ENCODE peak calls at places on chromosomes 11 and 22, in five cellular contexts. One of them, this sample, is unnamed.

GRCh38 chr11:22624742-22625447 is 728 bp downstream of the FANCF start:
- DNase-seq in endothelial cell of umbilical vein: peak
- DNase-seq in lower leg skin: peak
- DNase-seq in esophagus muscularis mucosa: no peak
- DNase-seq in choroid plexus epithelial cell: peak
- DNase-seq in this sample: peak

GRCh38 chr11:94737171-94737611 is 31.0 kb upstream of the AMOTL1 start:
- DNase-seq in endothelial cell of umbilical vein: no peak
- DNase-seq in lower leg skin: no peak
- DNase-seq in esophagus muscularis mucosa: peak
- DNase-seq in choroid plexus epithelial cell: peak
- DNase-seq in this sample: no peak

GRCh38 chr11:36878747-36879146 is 280.7 kb upstream of the RAG2 start:
- DNase-seq in endothelial cell of umbilical vein: no peak
- DNase-seq in lower leg skin: no peak
- DNase-seq in esophagus muscularis mucosa: no peak
- DNase-seq in choroid plexus epithelial cell: no peak
- DNase-seq in this sample: no peak

GRCh38 chr22:46149493-46149997 is 781 bp upstream of the PPARA start:
- DNase-seq in endothelial cell of umbilical vein: peak
- DNase-seq in lower leg skin: no peak
- DNase-seq in esophagus muscularis mucosa: no peak
- DNase-seq in choroid plexus epithelial cell: no peak
- DNase-seq in this sample: no peak

GRCh38 chr11:14518820-14519219 is 1.4 kb downstream of the PSMA1 start:
- DNase-seq in endothelial cell of umbilical vein: no peak
- DNase-seq in lower leg skin: no peak
- DNase-seq in esophagus muscularis mucosa: no peak
- DNase-seq in choroid plexus epithelial cell: no peak
- DNase-seq in this sample: no peak

GRCh38 chr11:67117176-67117575 is 1.9 kb upstream of the KDM2A start:
- DNase-seq in endothelial cell of umbilical vein: no peak
- DNase-seq in lower leg skin: no peak
- DNase-seq in esophagus muscularis mucosa: no peak
- DNase-seq in choroid plexus epithelial cell: peak
- DNase-seq in this sample: no peak

GRCh38 chr11:41954034-41954433 is 494.6 kb upstream of the LRRC4C start:
- DNase-seq in endothelial cell of umbilical vein: no peak
- DNase-seq in lower leg skin: no peak
- DNase-seq in esophagus muscularis mucosa: no peak
- DNase-seq in choroid plexus epithelial cell: peak
- DNase-seq in this sample: peak

GRCh38 chr11:128685383-128686044 is 8.4 kb upstream of the FLI1 start:
- DNase-seq in endothelial cell of umbilical vein: peak
- DNase-seq in lower leg skin: no peak
- DNase-seq in esophagus muscularis mucosa: no peak
- DNase-seq in choroid plexus epithelial cell: no peak
- DNase-seq in this sample: no peak

GRCh38 chr11:69699213-69699612 is 4.6 kb downstream of the FGF19 start:
- DNase-seq in endothelial cell of umbilical vein: no peak
- DNase-seq in lower leg skin: no peak
- DNase-seq in esophagus muscularis mucosa: no peak
- DNase-seq in choroid plexus epithelial cell: peak
- DNase-seq in this sample: no peak

GRCh38 chr11:19597194-19597593 is 115.4 kb upstream of the NAV2 start:
- DNase-seq in endothelial cell of umbilical vein: peak
- DNase-seq in lower leg skin: peak
- DNase-seq in esophagus muscularis mucosa: no peak
- DNase-seq in choroid plexus epithelial cell: peak
- DNase-seq in this sample: peak

GRCh38 chr11:71358122-71358728 is 90.0 kb downstream of the DHCR7 start:
- DNase-seq in endothelial cell of umbilical vein: no peak
- DNase-seq in lower leg skin: no peak
- DNase-seq in esophagus muscularis mucosa: no peak
- DNase-seq in choroid plexus epithelial cell: no peak
- DNase-seq in this sample: no peak

GRCh38 chr11:68440254-68440653 is 20.3 kb upstream of the PPP6R3 start:
- DNase-seq in endothelial cell of umbilical vein: no peak
- DNase-seq in lower leg skin: no peak
- DNase-seq in esophagus muscularis mucosa: no peak
- DNase-seq in choroid plexus epithelial cell: peak
- DNase-seq in this sample: no peak

GRCh38 chr11:71563401-71563800 is 2.0 kb upstream of the KRTAP5-10 start:
- DNase-seq in endothelial cell of umbilical vein: peak
- DNase-seq in lower leg skin: no peak
- DNase-seq in esophagus muscularis mucosa: no peak
- DNase-seq in choroid plexus epithelial cell: peak
- DNase-seq in this sample: peak

GRCh38 chr11:33329705-33330329 is 72.6 kb downstream of the HIPK3 start:
- DNase-seq in endothelial cell of umbilical vein: peak
- DNase-seq in lower leg skin: no peak
- DNase-seq in esophagus muscularis mucosa: no peak
- DNase-seq in choroid plexus epithelial cell: peak
- DNase-seq in this sample: peak

GRCh38 chr22:20130319-20130718 is 1.3 kb upstream of the ZDHHC8 start:
- DNase-seq in endothelial cell of umbilical vein: no peak
- DNase-seq in lower leg skin: no peak
- DNase-seq in esophagus muscularis mucosa: no peak
- DNase-seq in choroid plexus epithelial cell: no peak
- DNase-seq in this sample: no peak

GRCh38 chr11:69958308-69958707 is 119.8 kb upstream of the ANO1 start:
- DNase-seq in endothelial cell of umbilical vein: no peak
- DNase-seq in lower leg skin: no peak
- DNase-seq in esophagus muscularis mucosa: no peak
- DNase-seq in choroid plexus epithelial cell: peak
- DNase-seq in this sample: no peak

GRCh38 chr22:29122041-29122440 is 49.2 kb downstream of the KREMEN1 start:
- DNase-seq in endothelial cell of umbilical vein: no peak
- DNase-seq in lower leg skin: no peak
- DNase-seq in esophagus muscularis mucosa: no peak
- DNase-seq in choroid plexus epithelial cell: peak
- DNase-seq in this sample: no peak

GRCh38 chr22:47177334-47177815 is 414.9 kb downstream of the TBC1D22A start:
- DNase-seq in endothelial cell of umbilical vein: no peak
- DNase-seq in lower leg skin: no peak
- DNase-seq in esophagus muscularis mucosa: no peak
- DNase-seq in choroid plexus epithelial cell: no peak
- DNase-seq in this sample: no peak

GRCh38 chr22:17117890-17118289 is 3.3 kb downstream of the TMEM121B start:
- DNase-seq in endothelial cell of umbilical vein: no peak
- DNase-seq in lower leg skin: no peak
- DNase-seq in esophagus muscularis mucosa: no peak
- DNase-seq in choroid plexus epithelial cell: no peak
- DNase-seq in this sample: no peak

GRCh38 chr11:36628765-36629199 is 30.7 kb upstream of the RAG2 start:
- DNase-seq in endothelial cell of umbilical vein: no peak
- DNase-seq in lower leg skin: no peak
- DNase-seq in esophagus muscularis mucosa: no peak
- DNase-seq in choroid plexus epithelial cell: no peak
- DNase-seq in this sample: no peak

GRCh38 chr11:133948711-133949110 is 8.1 kb downstream of the IGSF9B start:
- DNase-seq in endothelial cell of umbilical vein: no peak
- DNase-seq in lower leg skin: no peak
- DNase-seq in esophagus muscularis mucosa: no peak
- DNase-seq in choroid plexus epithelial cell: no peak
- DNase-seq in this sample: no peak

GRCh38 chr11:12893787-12894672 is 115.1 kb upstream of the RASSF10 start:
- DNase-seq in endothelial cell of umbilical vein: peak
- DNase-seq in lower leg skin: peak
- DNase-seq in esophagus muscularis mucosa: no peak
- DNase-seq in choroid plexus epithelial cell: peak
- DNase-seq in this sample: peak

GRCh38 chr11:14643697-14644395 is at the start of gene PDE3B:
- DNase-seq in endothelial cell of umbilical vein: peak
- DNase-seq in lower leg skin: peak
- DNase-seq in esophagus muscularis mucosa: no peak
- DNase-seq in choroid plexus epithelial cell: peak
- DNase-seq in this sample: peak

GRCh38 chr11:22926341-22926740 is 66.1 kb upstream of the CCDC179 start:
- DNase-seq in endothelial cell of umbilical vein: no peak
- DNase-seq in lower leg skin: no peak
- DNase-seq in esophagus muscularis mucosa: no peak
- DNase-seq in choroid plexus epithelial cell: no peak
- DNase-seq in this sample: no peak

GRCh38 chr11:3904228-3904627 is 48.8 kb downstream of the STIM1 start:
- DNase-seq in endothelial cell of umbilical vein: no peak
- DNase-seq in lower leg skin: no peak
- DNase-seq in esophagus muscularis mucosa: no peak
- DNase-seq in choroid plexus epithelial cell: no peak
- DNase-seq in this sample: no peak

GRCh38 chr11:128859563-128860441 is 7.3 kb downstream of the KCNJ1 start:
- DNase-seq in endothelial cell of umbilical vein: peak
- DNase-seq in lower leg skin: no peak
- DNase-seq in esophagus muscularis mucosa: no peak
- DNase-seq in choroid plexus epithelial cell: peak
- DNase-seq in this sample: peak

GRCh38 chr22:47111626-47112373 is 349.4 kb downstream of the TBC1D22A start:
- DNase-seq in endothelial cell of umbilical vein: no peak
- DNase-seq in lower leg skin: peak
- DNase-seq in esophagus muscularis mucosa: no peak
- DNase-seq in choroid plexus epithelial cell: peak
- DNase-seq in this sample: no peak

GRCh38 chr11:70862093-70862492 is 390.3 kb downstream of the SHANK2 start:
- DNase-seq in endothelial cell of umbilical vein: no peak
- DNase-seq in lower leg skin: no peak
- DNase-seq in esophagus muscularis mucosa: no peak
- DNase-seq in choroid plexus epithelial cell: no peak
- DNase-seq in this sample: no peak

GRCh38 chr11:17414317-17414737 is 25.9 kb upstream of the KCNJ11 start:
- DNase-seq in endothelial cell of umbilical vein: no peak
- DNase-seq in lower leg skin: no peak
- DNase-seq in esophagus muscularis mucosa: no peak
- DNase-seq in choroid plexus epithelial cell: no peak
- DNase-seq in this sample: no peak

DNA sequence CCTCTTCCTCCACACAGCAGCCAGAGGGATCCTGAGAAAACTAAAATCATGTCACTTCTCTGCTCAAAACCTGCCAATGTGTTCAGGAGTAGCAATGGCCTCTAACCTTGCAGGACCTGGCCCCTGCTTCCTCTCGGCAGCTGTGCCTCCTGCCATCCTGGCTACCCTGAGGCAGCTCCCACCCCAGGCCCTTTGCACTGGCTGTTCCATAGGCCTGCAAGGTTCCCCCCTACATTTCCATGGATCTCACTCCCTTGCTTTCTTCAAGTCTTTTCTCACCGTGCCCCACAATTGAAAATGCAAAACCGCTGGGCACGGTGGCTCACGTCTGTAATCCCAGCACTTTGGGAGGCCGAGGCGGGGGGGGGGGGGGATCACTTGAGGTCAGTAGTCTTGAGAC is 2.1 kb upstream of the STIP1 start:
- DNase-seq in endothelial cell of umbilical vein: no peak
- DNase-seq in lower leg skin: no peak
- DNase-seq in esophagus muscularis mucosa: no peak
- DNase-seq in choroid plexus epithelial cell: no peak
- DNase-seq in this sample: no peak
- H3K4me3 ChIP-seq in endothelial cell of umbilical vein: no peak
- H3K4me3 ChIP-seq in lower leg skin: no peak
- H3K4me3 ChIP-seq in esophagus muscularis mucosa: no peak
- H3K4me3 ChIP-seq in choroid plexus epithelial cell: no peak
- H3K4me3 ChIP-seq in this sample: no peak

GRCh38 chr11:11584446-11584810 is 37.4 kb downstream of the GALNT18 start:
- DNase-seq in endothelial cell of umbilical vein: no peak
- DNase-seq in lower leg skin: no peak
- DNase-seq in esophagus muscularis mucosa: peak
- DNase-seq in choroid plexus epithelial cell: peak
- DNase-seq in this sample: peak

GRCh38 chr11:11581493-11581880 is 40.3 kb downstream of the GALNT18 start:
- DNase-seq in endothelial cell of umbilical vein: no peak
- DNase-seq in lower leg skin: no peak
- DNase-seq in esophagus muscularis mucosa: no peak
- DNase-seq in choroid plexus epithelial cell: no peak
- DNase-seq in this sample: no peak

GRCh38 chr11:11584937-11585336 is 36.9 kb downstream of the GALNT18 start:
- DNase-seq in endothelial cell of umbilical vein: no peak
- DNase-seq in lower leg skin: no peak
- DNase-seq in esophagus muscularis mucosa: no peak
- DNase-seq in choroid plexus epithelial cell: peak
- DNase-seq in this sample: peak

GRCh38 chr11:11582261-11582701 is 39.5 kb downstream of the GALNT18 start:
- DNase-seq in endothelial cell of umbilical vein: peak
- DNase-seq in lower leg skin: peak
- DNase-seq in esophagus muscularis mucosa: no peak
- DNase-seq in choroid plexus epithelial cell: no peak
- DNase-seq in this sample: no peak

GRCh38 chr11:11583801-11584445 is 37.9 kb downstream of the GALNT18 start:
- DNase-seq in endothelial cell of umbilical vein: no peak
- DNase-seq in lower leg skin: no peak
- DNase-seq in esophagus muscularis mucosa: no peak
- DNase-seq in choroid plexus epithelial cell: peak
- DNase-seq in this sample: no peak
- H3K4me3 ChIP-seq in endothelial cell of umbilical vein: no peak
- H3K4me3 ChIP-seq in lower leg skin: no peak
- H3K4me3 ChIP-seq in esophagus muscularis mucosa: no peak
- H3K4me3 ChIP-seq in choroid plexus epithelial cell: no peak
- H3K4me3 ChIP-seq in this sample: no peak

GRCh38 chr11:31422703-31423102 is 53.0 kb downstream of the DNAJC24 start:
- DNase-seq in endothelial cell of umbilical vein: no peak
- DNase-seq in lower leg skin: no peak
- DNase-seq in esophagus muscularis mucosa: no peak
- DNase-seq in choroid plexus epithelial cell: no peak
- DNase-seq in this sample: no peak
- H3K4me3 ChIP-seq in endothelial cell of umbilical vein: no peak
- H3K4me3 ChIP-seq in lower leg skin: no peak
- H3K4me3 ChIP-seq in esophagus muscularis mucosa: no peak
- H3K4me3 ChIP-seq in choroid plexus epithelial cell: no peak
- H3K4me3 ChIP-seq in this sample: no peak

GRCh38 chr22:36816338-36816634 is 549 bp downstream of the PVALB start:
- DNase-seq in endothelial cell of umbilical vein: no peak
- DNase-seq in lower leg skin: no peak
- DNase-seq in esophagus muscularis mucosa: no peak
- DNase-seq in choroid plexus epithelial cell: no peak
- DNase-seq in this sample: no peak

GRCh38 chr22:36815558-36816337 is 1.1 kb downstream of the PVALB start:
- DNase-seq in endothelial cell of umbilical vein: no peak
- DNase-seq in lower leg skin: no peak
- DNase-seq in esophagus muscularis mucosa: no peak
- DNase-seq in choroid plexus epithelial cell: no peak
- DNase-seq in this sample: no peak

GRCh38 chr22:36816635-36817428 is at the start of gene PVALB:
- DNase-seq in endothelial cell of umbilical vein: peak
- DNase-seq in lower leg skin: no peak
- DNase-seq in esophagus muscularis mucosa: no peak
- DNase-seq in choroid plexus epithelial cell: peak
- DNase-seq in this sample: peak

GRCh38 chr22:36818010-36818642 is 1.3 kb upstream of the PVALB start:
- DNase-seq in endothelial cell of umbilical vein: no peak
- DNase-seq in lower leg skin: no peak
- DNase-seq in esophagus muscularis mucosa: no peak
- DNase-seq in choroid plexus epithelial cell: no peak
- DNase-seq in this sample: peak

DNA sequence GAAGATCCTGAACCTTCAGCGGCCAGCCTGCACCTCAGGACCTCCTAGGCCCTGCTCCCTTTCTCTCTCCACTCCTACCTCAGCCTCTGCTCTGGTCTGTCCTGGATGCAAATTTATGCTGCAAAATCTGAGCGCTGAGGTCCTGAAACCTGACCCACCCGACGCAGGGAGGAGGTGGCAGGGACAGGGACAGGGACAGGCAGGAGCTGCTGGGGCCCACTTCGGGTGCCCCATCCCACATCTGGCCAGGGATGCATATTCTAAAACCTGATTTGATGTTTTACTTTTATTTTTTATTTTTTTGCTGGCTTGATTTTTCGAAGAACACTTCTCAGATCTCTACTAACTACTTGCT is 571 bp upstream of the PVALB start:
- DNase-seq in endothelial cell of umbilical vein: no peak
- DNase-seq in lower leg skin: no peak
- DNase-seq in esophagus muscularis mucosa: no peak
- DNase-seq in choroid plexus epithelial cell: no peak
- DNase-seq in this sample: no peak
- H3K4me3 ChIP-seq in endothelial cell of umbilical vein: no peak
- H3K4me3 ChIP-seq in lower leg skin: no peak
- H3K4me3 ChIP-seq in esophagus muscularis mucosa: no peak
- H3K4me3 ChIP-seq in choroid plexus epithelial cell: no peak
- H3K4me3 ChIP-seq in this sample: no peak

This sample was measured in fibroblast of mammary gland.